ENCODE peak calls at places on chromosome 5, in six cellular contexts. N is pancreas; P is activated CD4-positive, CD25-positive, alpha-beta regulatory T cell treated with anti-CD3 and anti-CD28 coated beads, Interleukin-2, amount 50 U/mL, for 24 hours; M is aorta; E is psoas muscle; D is left cardiac atrium. X is an unnamed sample.
A peak's percentile ranks its signal among the peaks of the same experiment; 100 is the strongest.

GRCh38 chr5:151862811-151863472 is 61.7 kb downstream of the GLRA1 start:
- ATAC-seq in E (no peak), D (no peak), N (no peak), M (no peak), P (no peak), X (no peak)

GRCh38 chr5:38783011-38783551 is 62.7 kb upstream of the OSMR start:
- ATAC-seq in E (peak; percentile 84), M (peak; percentile 93), P (no peak), D (peak; percentile 86), N (peak; percentile 93), X (no peak)

GRCh38 chr5:91468643-91469422 is 85.7 kb upstream of the ARRDC3 start:
- ATAC-seq in N (no peak), M (peak; percentile 59), D (peak; percentile 38), E (no peak), P (no peak), X (no peak)

GRCh38 chr5:65818592-65818991 is 96.6 kb downstream of the NLN start:
- ATAC-seq in P (no peak), N (peak; percentile 21), E (peak; percentile 30), D (no peak), M (no peak), X (no peak)

GRCh38 chr5:69528015-69528414 is 32.0 kb upstream of the GTF2H2C start:
- ATAC-seq in E (no peak), M (no peak), N (peak; percentile 60), D (no peak), P (no peak), X (no peak)

GRCh38 chr5:402615-403359 is 40.2 kb upstream of the EXOC3 start:
- ATAC-seq in E (no peak), N (no peak), M (no peak), P (peak; percentile 14), D (no peak), X (peak; percentile 78)

GRCh38 chr5:164127527-164127926 is 622.1 kb downstream of the MAT2B start:
- ATAC-seq in E (no peak), P (no peak), M (no peak), D (no peak), N (no peak), X (no peak)

GRCh38 chr5:56711191-56711590 is 104.2 kb upstream of the MAP3K1 start:
- ATAC-seq in E (no peak), N (no peak), M (no peak), P (peak; percentile 78), D (no peak), X (peak; percentile 92)

GRCh38 chr5:157336423-157336744 is 70.5 kb downstream of the CYFIP2 start:
- ATAC-seq in D (no peak), P (no peak), M (no peak), N (no peak), E (no peak), X (no peak)

GRCh38 chr5:146426853-146427618 is 20.1 kb upstream of the TCERG1 start:
- ATAC-seq in E (peak; percentile 67), D (peak; percentile 67), P (peak; percentile 27), M (peak; percentile 70), N (peak; percentile 89), X (no peak)

GRCh38 chr5:119078870-119079269 is 8.0 kb downstream of the DMXL1 start:
- ATAC-seq in N (no peak), P (no peak), M (no peak), D (no peak), E (no peak), X (peak; percentile 10)

GRCh38 chr5:151474799-151475198 is 27.4 kb downstream of the SLC36A1 start:
- ATAC-seq in D (no peak), P (no peak), N (peak; percentile 90), E (no peak), M (no peak), X (no peak)

GRCh38 chr5:1204693-1205242 is 3.4 kb downstream of the SLC6A19 start:
- ATAC-seq in P (no peak), E (no peak), D (no peak), M (no peak), N (peak; percentile 93), X (no peak)

GRCh38 chr5:98454904-98455303 is 318.6 kb upstream of the RGMB start:
- ATAC-seq in N (no peak), E (peak; percentile 59), D (peak; percentile 41), P (no peak), M (no peak), X (peak; percentile 50)

GRCh38 chr5:156312897-156313680 is 13.9 kb upstream of the SGCD start:
- ATAC-seq in E (no peak), N (no peak), P (no peak), D (no peak), M (no peak), X (no peak)

GRCh38 chr5:68122439-68122906 is 93.1 kb upstream of the PIK3R1 start:
- ATAC-seq in M (peak; percentile 21), N (peak; percentile 58), D (no peak), E (no peak), P (no peak), X (no peak)

GRCh38 chr5:171405615-171406014 is 13.8 kb upstream of the FGF18 start:
- ATAC-seq in D (no peak), M (peak; percentile 41), P (no peak), N (peak; percentile 40), E (no peak), X (peak; percentile 21)

GRCh38 chr5:179874136-179874535 is 15.5 kb upstream of the MRNIP start:
- ATAC-seq in E (no peak), M (no peak), P (no peak), N (no peak), D (no peak), X (no peak)

GRCh38 chr5:160363122-160363521 is 7.3 kb downstream of the C1QTNF2 start:
- ATAC-seq in M (no peak), N (no peak), P (no peak), E (no peak), D (peak; percentile 32), X (no peak)

GRCh38 chr5:9099681-9100080 is 446.2 kb downstream of the SEMA5A start:
- ATAC-seq in M (no peak), N (no peak), D (no peak), P (no peak), E (no peak), X (no peak)

GRCh38 chr5:112210430-112211005 is 208.6 kb downstream of the EPB41L4A start:
- ATAC-seq in P (no peak), N (peak; percentile 80), D (no peak), M (peak; percentile 67), E (peak; percentile 51), X (peak; percentile 21)